ENCODE peak calls at places on chromosomes 16 and 17, in six cellular contexts. O is GM12865, S is lower lobe of right lung, W is mucosa of descending colon, X is PC-3, Y is heart left ventricle. C is an unnamed sample.
A peak's percentile ranks its signal among the peaks of the same experiment; 100 is the strongest.

GRCh38 chr17:43721537-43722268 is 36.9 kb downstream of the SOST start:
- DNase-seq in S (no peak), W (no peak), Y (no peak), O (no peak), X (peak; percentile 33), C (no peak)

GRCh38 chr17:63772801-63773271 is 561 bp downstream of the CCDC47 start:
- DNase-seq in Y (no peak), S (no peak), O (peak; percentile 37), X (peak; percentile 30), W (no peak), C (no peak)

GRCh38 chr16:46573834-46574159 is 47.4 kb downstream of the SHCBP1 start:
- DNase-seq in W (no peak), S (no peak), O (no peak), Y (no peak), X (no peak), C (no peak)

GRCh38 chr16:84986102-84986501 is 25.2 kb downstream of the ZDHHC7 start:
- DNase-seq in S (peak; percentile 37), O (no peak), X (no peak), W (no peak), Y (no peak), C (no peak)

GRCh38 chr16:54482892-54483574 is 196.4 kb upstream of the IRX3 start:
- DNase-seq in Y (peak; percentile 52), W (no peak), O (no peak), X (no peak), S (no peak), C (no peak)

GRCh38 chr17:3738562-3739295 is 15.0 kb downstream of the HASPIN start:
- DNase-seq in S (peak; percentile 72), W (peak; percentile 72), X (peak; percentile 43), Y (no peak), O (peak; percentile 71), C (no peak)

GRCh38 chr16:31351937-31352315 is 3.0 kb upstream of the ITGAX start:
- DNase-seq in X (no peak), O (no peak), S (peak; percentile 72), Y (no peak), W (no peak), C (no peak)

GRCh38 chr16:31213877-31214704 is at the start of gene TRIM72:
- DNase-seq in O (no peak), Y (no peak), S (no peak), W (no peak), X (no peak), C (no peak)

GRCh38 chr17:31067699-31068184 is 27.0 kb upstream of the NF1 start:
- DNase-seq in O (no peak), X (peak; percentile 73), Y (no peak), S (no peak), W (no peak), C (no peak)

GRCh38 chr16:88440686-88441405 is 12.2 kb upstream of the ZFPM1 start:
- DNase-seq in Y (no peak), O (no peak), S (no peak), X (no peak), W (no peak), C (no peak)

GRCh38 chr17:5509482-5509881 is 23.1 kb downstream of the MIS12 start:
- DNase-seq in X (no peak), S (no peak), Y (no peak), O (no peak), W (no peak), C (no peak)

GRCh38 chr16:64459821-64460220 is 662.0 kb downstream of the CDH11 start:
- DNase-seq in W (no peak), S (no peak), X (no peak), O (no peak), Y (peak; percentile 33), C (no peak)

GRCh38 chr16:81505011-81505660 is 60.5 kb downstream of the CMIP start:
- DNase-seq in Y (no peak), S (no peak), O (peak; percentile 89), X (no peak), W (peak; percentile 71), C (no peak)

GRCh38 chr17:28549274-28550132 is 2.9 kb downstream of the UNC119 start:
- DNase-seq in S (no peak), X (no peak), W (no peak), Y (no peak), O (peak; percentile 89), C (no peak)

GRCh38 chr16:17827313-17827712 is 356.6 kb upstream of the XYLT1 start:
- DNase-seq in W (no peak), O (no peak), Y (no peak), X (no peak), S (no peak), C (no peak)

GRCh38 chr17:30222741-30223175 is 12.7 kb downstream of the SLC6A4 start:
- DNase-seq in Y (no peak), S (no peak), W (no peak), O (no peak), X (no peak), C (no peak)

GRCh38 chr16:1980026-1980769 is 1.1 kb downstream of the NOXO1 start:
- DNase-seq in O (no peak), W (no peak), Y (no peak), S (no peak), X (no peak), C (no peak)

GRCh38 chr16:58503863-58504688 is 4.1 kb downstream of the NDRG4 start:
- DNase-seq in Y (peak; percentile 14), O (no peak), X (no peak), S (peak; percentile 34), W (no peak), C (no peak)

GRCh38 chr16:79042141-79042540 is 558.4 kb downstream of the MAF start:
- DNase-seq in S (no peak), W (no peak), X (no peak), O (no peak), Y (no peak), C (no peak)

GRCh38 chr17:15981208-15981607 is 18.3 kb downstream of the ZSWIM7 start:
- DNase-seq in Y (no peak), S (no peak), O (peak; percentile 62), X (peak; percentile 40), W (no peak), C (no peak)

GRCh38 chr17:62781356-62781755 is 26.8 kb downstream of the MARCHF10 start:
- DNase-seq in W (no peak), S (no peak), O (no peak), Y (no peak), X (no peak), C (no peak)

GRCh38 chr16:89308391-89309333 is 91.2 kb downstream of the ZNF778 start:
- DNase-seq in X (no peak), W (peak; percentile 48), Y (no peak), O (no peak), S (no peak), C (peak; percentile 48)

GRCh38 chr17:31225831-31226230 is 71.2 kb downstream of the OMG start:
- DNase-seq in W (no peak), O (no peak), S (no peak), X (no peak), Y (no peak), C (no peak)

GRCh38 chr16:83952587-83952939 is 477 bp upstream of the OSGIN1 start:
- DNase-seq in X (peak; percentile 74), W (no peak), S (no peak), Y (no peak), O (no peak), C (peak; percentile 73)

GRCh38 chr17:79919164-79919585 is 79.9 kb upstream of the CBX4 start:
- DNase-seq in O (no peak), S (peak; percentile 95), W (peak; percentile 95), Y (peak; percentile 88), X (peak; percentile 95), C (peak; percentile 98)

GRCh38 chr17:261640-262039 is 80.2 kb upstream of the DOC2B start:
- DNase-seq in X (no peak), S (peak; percentile 7), W (no peak), O (no peak), Y (peak; percentile 11), C (peak; percentile 10)

GRCh38 chr17:263271-263670 is 81.8 kb upstream of the DOC2B start:
- DNase-seq in X (no peak), Y (peak; percentile 13), O (no peak), W (peak; percentile 20), S (peak; percentile 13), C (peak; percentile 16)

GRCh38 chr17:266219-266618 is 84.8 kb upstream of the DOC2B start:
- DNase-seq in Y (peak; percentile 8), W (peak; percentile 4), S (peak; percentile 20), O (no peak), X (no peak), C (peak; percentile 28)

GRCh38 chr17:265726-266125 is 84.3 kb upstream of the DOC2B start:
- DNase-seq in W (peak; percentile 16), S (peak; percentile 27), Y (peak; percentile 36), O (no peak), X (no peak), C (peak; percentile 7)

DNA sequence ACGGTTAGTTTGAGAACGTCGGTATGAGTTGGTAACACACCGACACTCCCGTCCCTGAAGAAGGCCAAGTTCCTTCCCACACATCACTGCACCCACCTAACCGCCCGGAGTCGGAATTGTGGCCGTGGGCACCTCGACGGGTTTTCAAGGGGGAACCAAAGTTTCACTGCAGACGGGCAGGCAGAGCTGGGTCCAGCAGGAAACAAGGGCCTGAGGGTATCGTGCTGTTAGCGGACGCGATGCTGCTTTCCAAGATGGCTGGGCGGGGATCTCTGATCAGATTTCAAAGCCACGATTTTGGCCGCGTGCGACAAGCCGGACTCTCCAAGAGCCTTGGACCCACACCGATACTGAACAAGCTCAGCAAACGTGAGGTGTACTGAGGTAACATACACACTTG is 82.3 kb upstream of the DOC2B start:
- DNase-seq in S (peak; percentile 16), Y (peak; percentile 9), X (no peak), O (no peak), W (peak; percentile 37), C (peak; percentile 43)
- TF ChIP-seq CTCF in S (no peak), Y (no peak), X (no peak), O (no peak), W (no peak), C (no peak)

GRCh38 chr16:49838361-49838638 is 17.6 kb downstream of the ZNF423 start:
- DNase-seq in Y (no peak), X (no peak), O (no peak), S (no peak), W (no peak), C (no peak)
- H3K4me3 ChIP-seq in Y (peak overlapping the region; percentile 43), X (no peak overlapping the region), O (no peak overlapping the region), S (no peak overlapping the region), W (no peak overlapping the region), C (no peak overlapping the region)

GRCh38 chr16:74874123-74874522 is 99.5 kb upstream of the FA2H start:
- DNase-seq in W (no peak), O (no peak), X (no peak), S (no peak), Y (no peak), C (no peak)

GRCh38 chr16:74871608-74872007 is 97.0 kb upstream of the FA2H start:
- DNase-seq in O (no peak), X (no peak), Y (no peak), S (no peak), W (no peak), C (no peak)

GRCh38 chr16:74872302-74872701 is 97.7 kb upstream of the FA2H start:
- DNase-seq in Y (no peak), X (no peak), W (no peak), S (no peak), O (no peak), C (no peak)

GRCh38 chr16:74877706-74878105 is 103.1 kb upstream of the FA2H start:
- DNase-seq in X (no peak), Y (no peak), W (no peak), S (no peak), O (no peak), C (no peak)

GRCh38 chr16:74874912-74875311 is 100.3 kb upstream of the FA2H start:
- DNase-seq in O (no peak), W (no peak), Y (peak; percentile 26), X (no peak), S (no peak), C (no peak)
- TF ChIP-seq CTCF in O (no peak), W (no peak), Y (peak; percentile 10), X (no peak), S (no peak), C (no peak)

GRCh38 chr17:17727111-17727659 is 45.9 kb downstream of the RAI1 start:
- DNase-seq in X (no peak), S (no peak), O (no peak), W (no peak), Y (no peak), C (no peak)
- H3K4me3 ChIP-seq in X (no peak overlapping the region), S (no peak overlapping the region), O (no peak overlapping the region), W (no peak overlapping the region), Y (no peak overlapping the region), C (no peak overlapping the region)

C was measured in right lobe of liver.